ENCODE peak calls at places on chromosomes 1 and 21, in six cellular contexts. T is cardiac muscle cell, P is neuronal stem cell, V is HCT116, H is MM.1S, Z is Panc1. Y is an unnamed sample. For H3K4me1, the result is how much of the 10 kb centered on the place peaks cover.

GRCh38 chr1:207851696-207852095 is 59.2 kb downstream of the CD34 start:
- DNase-seq in V (no peak), Z (no peak), T (no peak), H (no peak), P (no peak), Y (no peak)

GRCh38 chr1:41351262-41352151 is 9.7 kb upstream of the FOXO6 start:
- DNase-seq in P (no peak), T (no peak), H (no peak), V (no peak), Z (no peak), Y (no peak)

GRCh38 chr1:66916320-66916719 is 8.3 kb downstream of the DNAI4 start:
- DNase-seq in Z (no peak), V (no peak), P (no peak), T (peak), H (no peak), Y (no peak)

GRCh38 chr1:19333587-19334354 is 21.6 kb downstream of the SLC66A1 start:
- DNase-seq in V (no peak), H (no peak), T (no peak), P (no peak), Z (no peak), Y (no peak)

GRCh38 chr1:9250586-9251381 is 16.2 kb downstream of the H6PD start:
- DNase-seq in H (no peak), Z (no peak), P (no peak), V (no peak), T (no peak), Y (no peak)

GRCh38 chr1:104760017-104760416 is 1010.3 kb downstream of the AMY1C start:
- DNase-seq in P (no peak), H (no peak), Z (no peak), T (no peak), V (no peak), Y (no peak)

GRCh38 chr1:56527548-56528302 is 51.6 kb downstream of the PLPP3 start:
- DNase-seq in H (peak), T (no peak), Z (no peak), P (no peak), V (no peak), Y (no peak)

GRCh38 chr21:45004481-45005263 is 64.8 kb downstream of the SLX9 start:
- DNase-seq in P (no peak), H (no peak), T (no peak), Z (no peak), V (no peak), Y (no peak)

GRCh38 chr1:185215911-185216310 is 58.9 kb downstream of the SWT1 start:
- DNase-seq in V (no peak), T (peak), H (no peak), Z (no peak), P (no peak), Y (no peak)

GRCh38 chr21:25561668-25562641 is 45.3 kb downstream of the MRPL39 start:
- DNase-seq in V (no peak), P (peak), H (peak), T (peak), Z (no peak), Y (peak)

GRCh38 chr1:94803517-94804441 is 16.4 kb upstream of the SLC44A3 start:
- DNase-seq in T (peak), P (no peak), H (no peak), V (no peak), Z (no peak), Y (no peak)

GRCh38 chr21:34796518-34797201 is 127.9 kb downstream of the CLIC6 start:
- DNase-seq in H (no peak), T (no peak), V (peak), Z (no peak), P (no peak), Y (no peak)

GRCh38 chr1:98086156-98086555 is 165.3 kb upstream of the DPYD start:
- DNase-seq in H (no peak), T (peak), P (no peak), Z (no peak), V (no peak), Y (no peak)

GRCh38 chr1:36425791-36426190 is 24.5 kb downstream of the OSCP1 start:
- DNase-seq in Z (no peak), P (no peak), H (no peak), T (no peak), V (no peak), Y (no peak)

GRCh38 chr1:84117868-84118267 is 26.2 kb upstream of the PRKACB start:
- DNase-seq in V (no peak), Z (no peak), P (no peak), H (no peak), T (peak), Y (no peak)

GRCh38 chr1:229645296-229646050 is 19.4 kb downstream of the URB2 start:
- DNase-seq in H (no peak), P (no peak), T (no peak), Z (no peak), V (no peak), Y (no peak)

GRCh38 chr1:235004840-235005391 is 123.7 kb downstream of the TOMM20 start:
- DNase-seq in P (no peak), T (no peak), H (peak), Z (no peak), V (no peak), Y (no peak)

GRCh38 chr1:54168206-54168965 is 15.6 kb upstream of the CDCP2 start:
- DNase-seq in P (no peak), V (no peak), Z (no peak), H (no peak), T (no peak), Y (peak)

GRCh38 chr21:44999428-44999971 is 59.7 kb downstream of the SLX9 start:
- DNase-seq in P (no peak), V (no peak), T (no peak), Z (no peak), H (no peak), Y (peak)

GRCh38 chr21:45154511-45155508 is 80.4 kb downstream of the ADARB1 start:
- DNase-seq in H (no peak), P (no peak), T (peak), Z (no peak), V (no peak), Y (peak)

GRCh38 chr1:84855168-84855567 is 37.8 kb downstream of the LPAR3 start:
- DNase-seq in H (no peak), T (peak), V (no peak), P (no peak), Z (no peak), Y (no peak)

GRCh38 chr1:204384636-204385354 is 25.1 kb upstream of the PLEKHA6 start:
- DNase-seq in Z (no peak), H (no peak), T (peak), V (no peak), P (no peak), Y (no peak)

GRCh38 chr1:3336641-3337621 is 117.5 kb upstream of the ARHGEF16 start:
- DNase-seq in P (no peak), V (no peak), Z (no peak), T (no peak), H (no peak), Y (no peak)

GRCh38 chr1:47434051-47434842 is 3.6 kb upstream of the FOXD2 start:
- DNase-seq in T (peak), P (no peak), V (no peak), H (no peak), Z (no peak), Y (no peak)

GRCh38 chr1:115456441-115456961 is 118.5 kb upstream of the NGF start:
- DNase-seq in V (no peak), P (no peak), H (no peak), Z (no peak), T (no peak), Y (no peak)

GRCh38 chr1:58927026-58927721 is 143.3 kb upstream of the JUN start:
- DNase-seq in V (no peak), Z (no peak), T (no peak), P (no peak), H (peak), Y (no peak)

GRCh38 chr1:235298772-235299513 is 29.0 kb downstream of the ARID4B start:
- DNase-seq in T (no peak), V (no peak), P (no peak), H (no peak), Z (no peak), Y (no peak)

GRCh38 chr1:119869962-119870361 is 26.4 kb downstream of the ADAM30 start:
- DNase-seq in T (no peak), V (no peak), Z (no peak), P (no peak), H (no peak), Y (no peak)

GRCh38 chr21:44653656-44654575 is 543 bp downstream of the KRTAP12-4 start:
- DNase-seq in Z (no peak), H (no peak), T (no peak), P (no peak), V (no peak), Y (peak)

GRCh38 chr1:225866061-225866844 is 15.9 kb downstream of the TMEM63A start:
- DNase-seq in T (peak), H (no peak), P (no peak), Z (no peak), V (no peak), Y (peak)

GRCh38 chr1:212774584-212774983 is 17.0 kb downstream of the NSL1 start:
- DNase-seq in P (no peak), H (no peak), T (peak), Z (no peak), V (no peak), Y (no peak)

GRCh38 chr21:36627242-36627641 is 71.7 kb upstream of the SIM2 start:
- DNase-seq in H (no peak), V (no peak), P (no peak), Z (no peak), T (peak), Y (no peak)

GRCh38 chr1:116693759-116694482 is 26.4 kb upstream of the IGSF3 start:
- DNase-seq in H (no peak), V (no peak), T (peak), P (no peak), Z (no peak), Y (no peak)

GRCh38 chr1:152580433-152580832 is at the start of gene LCE3D:
- DNase-seq in Z (no peak), T (no peak), P (no peak), V (no peak), H (no peak), Y (no peak)

GRCh38 chr1:111706921-111707320 is 32.3 kb downstream of the INKA2 start:
- DNase-seq in P (no peak), H (no peak), Z (no peak), V (no peak), T (no peak), Y (no peak)

GRCh38 chr1:232443372-232443771 is 186.6 kb downstream of the SIPA1L2 start:
- DNase-seq in H (no peak), Z (no peak), T (no peak), V (no peak), P (no peak), Y (no peak)

DNA sequence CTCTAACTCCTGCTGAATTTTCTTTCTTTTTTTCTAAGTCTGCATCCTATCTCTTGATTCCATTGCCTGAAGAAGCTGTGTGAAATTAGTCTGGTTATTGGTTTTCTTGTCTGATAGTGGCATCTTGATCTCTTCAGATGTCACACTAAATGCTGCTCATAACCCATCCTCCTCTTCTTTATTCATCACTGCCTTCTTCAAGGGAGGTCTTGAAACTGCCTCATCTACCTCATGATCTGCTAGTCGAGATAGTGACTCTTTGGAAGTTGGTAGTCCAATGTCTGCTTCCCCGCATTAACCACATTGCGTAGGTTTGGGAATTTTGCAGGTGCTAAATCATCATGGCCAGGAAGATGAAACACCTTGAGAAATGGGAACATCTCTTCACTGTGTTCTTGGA is 15.7 kb downstream of the DYRK3 start:
- DNase-seq in V (no peak), H (no peak), T (no peak), Z (no peak), P (no peak), Y (no peak)
- H3K4me1 ChIP-seq in V (under half), H (under half), T (under half), Z (under half), P (under half), Y (under half)

DNA sequence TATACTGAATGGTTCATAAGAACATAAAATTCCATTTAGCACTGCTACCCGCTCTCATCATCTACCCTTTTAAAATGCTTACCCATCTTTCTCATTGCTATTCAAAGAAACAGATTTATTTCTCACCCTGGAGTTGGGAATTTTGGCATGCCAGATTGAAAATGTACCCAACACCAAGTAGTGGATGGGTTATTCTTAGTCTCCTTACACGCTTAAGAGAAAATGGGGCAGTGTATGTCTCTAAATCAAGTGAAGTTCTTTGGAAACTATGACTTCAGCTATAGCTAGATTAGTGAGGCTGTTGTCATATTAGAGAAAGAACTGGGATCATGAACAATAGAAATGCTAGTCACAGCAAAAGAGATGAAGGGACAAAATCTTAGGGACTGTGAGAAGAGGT is 27.7 kb upstream of the ESRRG start:
- DNase-seq in Z (no peak), P (no peak), V (no peak), T (no peak), H (no peak), Y (no peak)
- H3K4me1 ChIP-seq in Z (under half), P (under half), V (under half), T (half or more), H (under half), Y (under half)

DNA sequence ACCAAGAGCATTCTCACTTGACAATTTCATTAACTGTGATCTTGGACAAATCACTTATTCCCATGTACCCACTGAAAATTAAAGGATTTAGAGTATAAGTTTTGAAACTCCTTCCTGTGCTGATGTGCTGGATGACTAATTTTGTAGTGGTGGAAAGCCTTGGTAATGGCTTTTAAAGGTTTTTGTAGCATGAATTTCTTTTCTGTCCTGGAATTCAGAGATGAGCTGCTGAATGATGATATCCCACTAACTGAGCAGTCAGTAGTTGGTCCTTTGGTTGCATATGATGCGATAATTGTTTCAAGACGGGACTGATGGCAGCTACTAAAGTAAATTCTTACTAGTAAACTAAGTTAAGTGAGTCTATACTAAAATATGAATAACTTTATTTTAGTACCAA is 5.2 kb downstream of the RPL5 start:
- DNase-seq in H (no peak), Z (no peak), P (no peak), T (no peak), V (no peak), Y (no peak)
- H3K4me1 ChIP-seq in H (under half), Z (under half), P (under half), T (under half), V (under half), Y (half or more)

GRCh38 chr1:186511761-186512637 is 51.1 kb upstream of the PDC start:
- DNase-seq in P (no peak), Z (no peak), V (no peak), T (no peak), H (peak), Y (no peak)
- H3K4me1 ChIP-seq in P (under half), Z (under half), V (under half), T (under half), H (under half), Y (under half)